ENCODE peak calls at places on chromosomes 7 and 10, in five cellular contexts. H, K, C, A and O are unnamed samples.

GRCh38 chr10:13271552-13272163 is 28.2 kb downstream of the PHYH start:
- DNase-seq in A (peak), C (peak), H (peak), K (peak), O (peak)

GRCh38 chr7:94949532-94949931 is 42.1 kb downstream of the PPP1R9A start:
- DNase-seq in K (no peak), A (peak), H (no peak), C (no peak), O (no peak)

GRCh38 chr7:1470901-1471300 is 11.6 kb upstream of the MICALL2 start:
- DNase-seq in K (no peak), A (no peak), C (no peak), H (no peak), O (no peak)

GRCh38 chr7:27172823-27173411 is 1.2 kb downstream of the HOXA10 start:
- DNase-seq in A (no peak), K (peak), H (peak), C (peak), O (no peak)

GRCh38 chr10:86339226-86339865 is 27.2 kb downstream of the GRID1 start:
- DNase-seq in C (no peak), A (no peak), H (no peak), K (no peak), O (no peak)

GRCh38 chr10:3682745-3683144 is 102.3 kb downstream of the KLF6 start:
- DNase-seq in H (no peak), K (no peak), A (no peak), C (no peak), O (no peak)

GRCh38 chr10:131453772-131454634 is 142.5 kb upstream of the TCERG1L start:
- DNase-seq in C (peak), K (peak), A (no peak), H (peak), O (peak)

GRCh38 chr7:140653319-140654108 is 12.9 kb upstream of the DENND2A start:
- DNase-seq in A (peak), C (peak), K (peak), H (peak), O (peak)

GRCh38 chr10:30436200-30436599 is 2.2 kb downstream of the MAP3K8 start:
- DNase-seq in K (no peak), C (no peak), H (peak), A (no peak), O (no peak)

GRCh38 chr10:132275426-132276178 is 32.1 kb downstream of the STK32C start:
- DNase-seq in K (no peak), A (no peak), H (no peak), C (no peak), O (no peak)

GRCh38 chr7:40761757-40762342 is 627.0 kb downstream of the SUGCT start:
- DNase-seq in H (peak), K (no peak), C (no peak), A (peak), O (peak)

GRCh38 chr10:68562666-68563522 is 2.8 kb downstream of the TET1 start:
- DNase-seq in A (peak), H (peak), K (no peak), C (no peak), O (no peak)

GRCh38 chr10:44316187-44316921 is 68.5 kb downstream of the CXCL12 start:
- DNase-seq in A (no peak), H (peak), K (no peak), C (no peak), O (no peak)

GRCh38 chr7:157784114-157784835 is 447.5 kb downstream of the DNAJB6 start:
- DNase-seq in C (no peak), K (no peak), H (peak), A (no peak), O (no peak)

GRCh38 chr7:31203551-31203950 is 137.0 kb downstream of the NEUROD6 start:
- DNase-seq in K (no peak), A (no peak), C (no peak), H (no peak), O (no peak)

GRCh38 chr7:2247141-2247985 is 5.3 kb downstream of the NUDT1 start:
- DNase-seq in H (peak), C (peak), K (no peak), A (no peak), O (peak)

GRCh38 chr10:85319826-85320225 is 991.4 kb downstream of the CCSER2 start:
- DNase-seq in C (no peak), H (no peak), A (no peak), K (peak), O (peak)